ENCODE peak calls at places on chromosome 17, in seven cellular contexts. I is GM12878, S is endothelial cell of umbilical vein, A is astrocyte, L is IMR-90, Q is MM.1S, R is OCI-LY7. B is an unnamed sample.

GRCh38 chr17:76408037-76408849 is 23.8 kb downstream of the SPHK1 start:
- DNase-seq in R (peak; percentile 89), L (peak; percentile 39), A (no peak), I (no peak), S (peak; percentile 66), Q (peak; percentile 65), B (peak; percentile 52)

GRCh38 chr17:35808240-35808961 is 883 bp upstream of the TAF15 start:
- DNase-seq in S (no peak), I (no peak), A (no peak), R (no peak), Q (no peak), L (no peak), B (no peak)

GRCh38 chr17:75910699-75911098 is 6.0 kb upstream of the MRPL38 start:
- DNase-seq in L (no peak), Q (no peak), I (no peak), S (no peak), R (no peak), A (no peak), B (no peak)

GRCh38 chr17:64357191-64357981 is 33.3 kb downstream of the PECAM1 start:
- DNase-seq in Q (no peak), L (peak; percentile 94), S (peak; percentile 91), R (no peak), I (no peak), A (peak; percentile 100), B (peak; percentile 74)

GRCh38 chr17:1486802-1487695 is 5.4 kb downstream of the MYO1C start:
- DNase-seq in A (peak; percentile 50), S (peak; percentile 76), I (peak; percentile 40), L (no peak), Q (no peak), R (peak; percentile 79), B (peak; percentile 72)

GRCh38 chr17:70329751-70330150 is 160.4 kb downstream of the KCNJ2 start:
- DNase-seq in L (no peak), S (no peak), A (no peak), R (no peak), Q (no peak), I (no peak), B (no peak)

GRCh38 chr17:64036198-64036922 is 15.9 kb upstream of the ICAM2 start:
- DNase-seq in I (no peak), S (no peak), R (no peak), L (no peak), A (no peak), Q (no peak), B (no peak)

GRCh38 chr17:68719431-68719830 is 118.3 kb upstream of the FAM20A start:
- DNase-seq in A (no peak), S (peak; percentile 8), I (no peak), L (no peak), R (no peak), Q (no peak), B (no peak)

GRCh38 chr17:30368896-30369720 is 9.6 kb upstream of the CPD start:
- DNase-seq in R (no peak), L (no peak), I (no peak), Q (no peak), A (no peak), S (no peak), B (no peak)

GRCh38 chr17:16287563-16288027 is 65.7 kb downstream of the CENPV start:
- DNase-seq in S (peak; percentile 66), I (peak; percentile 80), Q (no peak), A (peak; percentile 89), L (peak; percentile 87), R (peak; percentile 68), B (peak; percentile 16)

GRCh38 chr17:57968456-57968855 is 13.2 kb upstream of the CUEDC1 start:
- DNase-seq in S (no peak), Q (no peak), R (no peak), A (no peak), L (no peak), I (no peak), B (no peak)

GRCh38 chr17:42953669-42954068 is 10.6 kb downstream of the AARSD1 start:
- DNase-seq in S (no peak), A (no peak), L (no peak), I (no peak), R (no peak), Q (no peak), B (no peak)

GRCh38 chr17:63024716-63025115 is 58.7 kb downstream of the TANC2 start:
- DNase-seq in R (no peak), Q (no peak), L (peak; percentile 42), S (no peak), A (peak; percentile 71), I (no peak), B (no peak)

GRCh38 chr17:9329251-9329921 is 246.2 kb downstream of the STX8 start:
- DNase-seq in I (no peak), L (no peak), Q (no peak), A (no peak), R (no peak), S (no peak), B (no peak)

GRCh38 chr17:8255499-8255898 is 6.4 kb downstream of the PFAS start:
- DNase-seq in A (no peak), L (no peak), I (no peak), Q (no peak), R (no peak), S (no peak), B (no peak)

GRCh38 chr17:78933025-78933958 is 8.1 kb upstream of the TIMP2 start:
- DNase-seq in S (peak; percentile 95), A (peak; percentile 99), I (peak; percentile 45), R (peak; percentile 23), L (peak; percentile 99), Q (peak; percentile 95), B (peak; percentile 89)

GRCh38 chr17:273994-274832 is 78.4 kb downstream of the RPH3AL start:
- DNase-seq in S (no peak), R (no peak), Q (no peak), I (no peak), L (no peak), A (no peak), B (no peak)

GRCh38 chr17:61392679-61393078 is 7.0 kb upstream of the TBX2 start:
- DNase-seq in I (no peak), R (no peak), L (no peak), Q (no peak), S (no peak), A (no peak), B (no peak)

GRCh38 chr17:61393550-61393903 is 6.1 kb upstream of the TBX2 start:
- DNase-seq in A (no peak), S (no peak), I (no peak), L (peak; percentile 18), Q (no peak), R (no peak), B (peak; percentile 13)

GRCh38 chr17:61389670-61390478 is 9.8 kb upstream of the TBX2 start:
- DNase-seq in R (peak; percentile 42), A (no peak), I (no peak), Q (peak; percentile 36), S (peak; percentile 39), L (peak; percentile 41), B (no peak)

GRCh38 chr17:61390479-61390791 is 9.2 kb upstream of the TBX2 start:
- DNase-seq in R (no peak), L (no peak), A (no peak), I (no peak), S (no peak), Q (no peak), B (no peak)

GRCh38 chr17:61391595-61392291 is 7.9 kb upstream of the TBX2 start:
- DNase-seq in A (no peak), I (no peak), L (no peak), R (no peak), Q (no peak), S (no peak), B (no peak)
- TF ChIP-seq CTCF in A (no peak), I (no peak), L (no peak), R (no peak), Q (no peak), S (no peak), B (no peak)

DNA sequence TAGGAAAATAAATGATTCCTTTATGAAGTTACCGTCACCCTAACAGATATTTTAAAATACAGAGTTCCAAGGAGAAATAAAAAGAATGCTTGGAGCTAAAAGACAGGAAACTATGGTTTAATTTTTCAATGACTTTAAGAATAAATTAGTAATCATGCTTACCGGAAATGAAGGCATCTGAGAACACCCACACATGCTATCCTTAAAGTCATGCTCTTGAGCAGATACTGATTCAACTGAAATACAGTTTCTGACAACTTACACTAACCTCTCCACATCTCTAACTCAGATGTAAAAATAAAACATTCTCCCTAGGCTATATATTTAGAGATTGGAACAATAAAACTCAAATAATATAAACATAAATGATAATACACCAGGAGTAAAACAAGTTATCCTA is 7.8 kb downstream of the PSMD12 start:
- DNase-seq in R (no peak), A (peak; percentile 33), L (peak; percentile 41), I (no peak), Q (no peak), S (no peak), B (no peak)
- H4K20me1 ChIP-seq in R (peaks cover 20% of the 10 kb centered on the region), A (peaks cover 76% of the 10 kb centered on the region), L (peaks cover 53% of the 10 kb centered on the region), I (peaks cover 6% of the 10 kb centered on the region), Q (peaks cover 36% of the 10 kb centered on the region), S (peaks cover 3% of the 10 kb centered on the region), B (peaks cover 9% of the 10 kb centered on the region)

GRCh38 chr17:44324092-44324570 is 492 bp downstream of the SLC25A39 start:
- DNase-seq in Q (no peak), S (no peak), L (no peak), R (no peak), A (no peak), I (no peak), B (peak; percentile 35)

GRCh38 chr17:44324571-44325275 is at the start of gene SLC25A39:
- DNase-seq in Q (peak; percentile 95), L (peak; percentile 93), A (peak; percentile 85), R (peak; percentile 96), S (peak; percentile 92), I (no peak), B (peak; percentile 92)

GRCh38 chr17:44321246-44322120 is 3.1 kb downstream of the SLC25A39 start:
- DNase-seq in L (no peak), A (no peak), I (no peak), Q (no peak), R (no peak), S (no peak), B (no peak)

GRCh38 chr17:44322236-44322895 is 2.3 kb downstream of the SLC25A39 start:
- DNase-seq in L (no peak), S (no peak), I (no peak), A (no peak), R (no peak), Q (no peak), B (no peak)

GRCh38 chr17:44323359-44324091 is 1.1 kb downstream of the SLC25A39 start:
- DNase-seq in L (no peak), S (no peak), A (no peak), R (no peak), I (no peak), Q (no peak), B (no peak)
- TF ChIP-seq CTCF in L (no peak), S (no peak), A (no peak), R (no peak), I (no peak), Q (no peak), B (no peak)

DNA sequence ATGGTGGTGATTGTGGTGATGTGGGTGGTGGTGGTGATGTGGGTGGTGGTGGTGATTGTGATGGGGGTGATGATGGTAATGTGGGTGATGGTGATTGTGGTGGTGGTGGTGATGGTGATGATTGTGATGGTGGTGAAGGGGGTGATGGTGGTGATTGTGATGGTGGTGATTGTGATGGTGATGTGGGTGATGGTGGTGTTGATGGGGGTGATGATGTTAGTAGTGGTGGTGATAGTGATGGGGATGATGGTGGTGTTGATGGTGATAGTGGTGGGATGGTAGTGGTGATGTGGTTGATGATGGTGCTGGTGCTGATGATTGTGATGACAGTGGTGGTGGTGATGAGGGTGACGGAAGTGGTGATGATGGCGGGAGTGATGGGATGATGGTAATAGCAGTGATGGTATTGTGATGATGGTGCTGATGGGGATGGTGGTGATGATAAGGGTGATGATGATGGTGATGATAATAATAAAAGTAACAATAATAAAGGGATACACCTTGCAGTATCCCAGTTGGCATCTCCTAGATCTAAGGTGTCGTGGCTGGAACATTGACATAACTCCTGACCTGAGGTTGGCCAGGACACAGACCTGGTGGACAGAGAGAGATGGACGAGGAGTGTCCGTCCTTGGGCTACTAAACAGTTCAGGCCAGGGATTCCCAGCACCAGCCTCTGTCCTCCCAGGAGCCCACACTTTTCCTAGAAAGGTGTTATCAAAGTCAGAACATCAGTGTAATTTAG is 344.5 kb downstream of the SEC14L1 start:
- DNase-seq in I (no peak), R (no peak), L (no peak), Q (no peak), S (no peak), A (no peak), B (no peak)
- H4K20me1 ChIP-seq in I (no peaks in the 10 kb centered on the region), R (no peaks in the 10 kb centered on the region), L (peaks cover 98% of the 10 kb centered on the region), Q (no peaks in the 10 kb centered on the region), S (no peaks in the 10 kb centered on the region), A (peaks cover 96% of the 10 kb centered on the region), B (peaks cover 3% of the 10 kb centered on the region)

B was measured in mammary epithelial cell.